ENCODE peak calls at places on chromosomes 1 and 21, in five cellular contexts. E is MV-4-11; R is body of pancreas; U is B cell; P is activated CD4-positive, alpha-beta T cell treated with anti-CD3 and anti-CD28 coated beads, Interleukin-2, amount 50 U/mL, for 24 hours. B is an unnamed sample.

GRCh38 chr1:192609110-192610079 is 26.6 kb upstream of the RGS13 start:
- DNase-seq in R (peak), P (peak), E (peak), U (peak), B (peak)

GRCh38 chr1:241253491-241253890 is 103.5 kb downstream of the RGS7 start:
- DNase-seq in P (no peak), R (no peak), U (no peak), E (no peak), B (no peak)

GRCh38 chr1:154860154-154860870 is 9.8 kb downstream of the KCNN3 start:
- DNase-seq in E (peak), R (no peak), P (no peak), U (peak), B (peak)

GRCh38 chr1:180169641-180170155 is 15.0 kb downstream of the QSOX1 start:
- DNase-seq in R (no peak), E (no peak), U (no peak), P (no peak), B (no peak)

GRCh38 chr1:76336951-76337371 is 262.4 kb downstream of the ST6GALNAC3 start:
- DNase-seq in U (no peak), P (no peak), E (no peak), R (peak), B (no peak)

GRCh38 chr1:221611930-221612777 is 129.7 kb downstream of the DUSP10 start:
- DNase-seq in R (peak), U (no peak), E (peak), P (no peak), B (no peak)

GRCh38 chr1:15195420-15196052 is 42.0 kb downstream of the TMEM51 start:
- DNase-seq in R (no peak), P (no peak), U (no peak), E (no peak), B (no peak)

GRCh38 chr1:53851571-53852282 is 13.6 kb upstream of the NDC1 start:
- DNase-seq in P (no peak), R (peak), U (no peak), E (no peak), B (no peak)

GRCh38 chr1:55064861-55065263 is 25.5 kb downstream of the PCSK9 start:
- DNase-seq in R (peak), U (no peak), E (no peak), P (no peak), B (no peak)

GRCh38 chr21:34715518-34715917 is 46.7 kb downstream of the CLIC6 start:
- DNase-seq in E (no peak), U (peak), R (no peak), P (no peak), B (peak)

GRCh38 chr1:10549919-10550656 is 75.3 kb downstream of the PEX14 start:
- DNase-seq in P (no peak), R (no peak), E (no peak), U (no peak), B (no peak)

GRCh38 chr1:230825804-230826160 is 42.5 kb downstream of the C1orf198 start:
- DNase-seq in R (peak), P (no peak), E (no peak), U (no peak), B (no peak)

GRCh38 chr1:211985556-211986264 is 49.6 kb downstream of the INTS7 start:
- DNase-seq in E (no peak), R (no peak), P (no peak), U (no peak), B (peak)

GRCh38 chr1:110916669-110917306 is 43.8 kb downstream of the CD53 start:
- DNase-seq in U (no peak), E (peak), R (no peak), P (peak), B (peak)

GRCh38 chr1:91582431-91582921 is 81.8 kb downstream of the CDC7 start:
- DNase-seq in P (no peak), U (no peak), R (no peak), E (peak), B (no peak)

GRCh38 chr1:170309389-170310013 is 163.7 kb downstream of the NTMT2 start:
- DNase-seq in U (no peak), P (no peak), R (no peak), E (no peak), B (no peak)

GRCh38 chr1:207847116-207847515 is 63.8 kb downstream of the CD34 start:
- DNase-seq in U (no peak), R (no peak), E (no peak), P (no peak), B (no peak)

GRCh38 chr1:180627411-180627810 is 4.4 kb upstream of the XPR1 start:
- DNase-seq in U (no peak), E (no peak), R (no peak), P (no peak), B (no peak)

GRCh38 chr1:1050577-1051052 is 23.5 kb downstream of the RNF223 start:
- DNase-seq in R (no peak), P (no peak), U (no peak), E (no peak), B (peak)

GRCh38 chr1:45552309-45552708 is 1.7 kb downstream of the AKR1A1 start:
- DNase-seq in R (peak), P (no peak), U (no peak), E (no peak), B (no peak)

GRCh38 chr21:34072145-34073031 is 990 bp upstream of the MRPS6 start:
- DNase-seq in R (peak), E (no peak), P (no peak), U (no peak), B (no peak)

B was measured in GM20000.